ENCODE peak calls at places on chromosomes 16 and 17, in seven cellular contexts. I is naive thymus-derived CD8-positive, alpha-beta T cell; M is HAP-1; P is stimulated activated CD8-positive, alpha-beta memory T cell treated with anti-CD3 and anti-CD28 coated beads, Interleukin-7, amount 100 ng/mL, for 4 hours; O is skeletal muscle cell; U is activated naive CD8-positive, alpha-beta T cell treated with anti-CD3 and anti-CD28 coated beads, Interleukin-2, amount 50 U/mL, for 16 hours; F is fibroblast of lung. N is an unnamed sample.

GRCh38 chr17:13074026-13074425 is 56.2 kb upstream of the ELAC2 start:
- DNase-seq in I (no peak), M (no peak), P (no peak), O (peak; percentile 58), U (no peak), F (no peak), N (no peak)

GRCh38 chr16:67806428-67807147 is at the start of the genes RANBP10 and TSNAXIP1:
- DNase-seq in I (peak; percentile 97), M (peak; percentile 100), P (peak; percentile 96), O (peak; percentile 97), U (peak; percentile 92), F (peak; percentile 99), N (peak; percentile 92)

GRCh38 chr17:19703106-19703775 is 13.1 kb downstream of the SLC47A2 start:
- DNase-seq in I (no peak), M (no peak), P (no peak), O (no peak), U (no peak), F (no peak), N (no peak)

GRCh38 chr16:74623214-74623842 is 16.4 kb upstream of the GLG1 start:
- DNase-seq in I (peak; percentile 59), M (peak; percentile 45), P (no peak), O (no peak), U (no peak), F (peak; percentile 35), N (no peak)

GRCh38 chr16:59633996-59634579 is 900.0 kb upstream of the GOT2 start:
- DNase-seq in I (no peak), M (peak; percentile 58), P (no peak), O (peak; percentile 49), U (no peak), F (peak; percentile 91), N (no peak)

GRCh38 chr17:41442772-41443171 is 2.0 kb upstream of the KRT38 start:
- DNase-seq in I (no peak), M (no peak), P (no peak), O (no peak), U (no peak), F (peak; percentile 80), N (no peak)

GRCh38 chr17:79557724-79558572 is 52.9 kb downstream of the RBFOX3 start:
- DNase-seq in I (no peak), M (no peak), P (no peak), O (no peak), U (no peak), F (no peak), N (no peak)

GRCh38 chr16:287298-287811 is 4.4 kb downstream of the PDIA2 start:
- DNase-seq in I (no peak), M (no peak), P (no peak), O (no peak), U (no peak), F (no peak), N (no peak)

GRCh38 chr17:43449470-43450202 is 34.1 kb upstream of the DHX8 start:
- DNase-seq in I (no peak), M (no peak), P (no peak), O (no peak), U (no peak), F (no peak), N (no peak)

GRCh38 chr17:20203761-20204263 is 194.7 kb downstream of the SPECC1 start:
- DNase-seq in I (no peak), M (no peak), P (no peak), O (no peak), U (no peak), F (peak; percentile 68), N (no peak)

GRCh38 chr17:66900126-66901010 is 64.1 kb upstream of the CACNG4 start:
- DNase-seq in I (no peak), M (no peak), P (no peak), O (no peak), U (no peak), F (peak; percentile 11), N (no peak)

GRCh38 chr17:17837380-17837821 is 615 bp upstream of the SREBF1 start:
- DNase-seq in I (no peak), M (no peak), P (no peak), O (peak; percentile 73), U (no peak), F (peak; percentile 79), N (no peak)